ENCODE peak calls at places on chromosomes 4 and X, in eight cellular contexts. K is AG09319; V is dorsolateral prefrontal cortex; A is HTR-8/SVneo; S is activated CD4-positive, alpha-beta T cell treated with anti-CD3 and anti-CD28 coated beads for 4 hours; F is progenitor cell of endocrine pancreas; G is GM10248; H is RPMI7951. E is an unnamed sample.

GRCh38 chr4:72302981-72303704 is 265.9 kb downstream of the ADAMTS3 start:
- DNase-seq in V (no peak), A (peak; percentile 7), K (no peak), S (peak; percentile 25), F (peak; percentile 30), H (peak; percentile 38), G (peak; percentile 10), E (no peak)

GRCh38 chr4:186942745-186943606 is 219.3 kb upstream of the FAT1 start:
- DNase-seq in V (no peak), F (no peak), H (peak; percentile 45), G (no peak), K (no peak), A (no peak), S (no peak), E (peak; percentile 77)

GRCh38 chr4:55906999-55907398 is 41.7 kb upstream of the CEP135 start:
- DNase-seq in G (no peak), V (no peak), K (no peak), S (peak; percentile 11), A (no peak), H (peak; percentile 36), F (no peak), E (no peak)

GRCh38 chr4:33881176-33881575 is 2363.1 kb downstream of the ARAP2 start:
- DNase-seq in H (no peak), V (no peak), F (no peak), G (no peak), K (no peak), A (no peak), S (no peak), E (no peak)

GRCh38 chr4:37445023-37445422 is 200.5 kb downstream of the NWD2 start:
- DNase-seq in A (no peak), V (no peak), F (no peak), H (no peak), K (no peak), S (no peak), G (no peak), E (no peak)

GRCh38 chr4:42954925-42955669 is 62.6 kb downstream of the GRXCR1 start:
- DNase-seq in K (no peak), G (no peak), F (no peak), V (peak; percentile 47), S (no peak), A (no peak), H (no peak), E (no peak)

GRCh38 chrX:134484039-134484438 is 24.1 kb downstream of the HPRT1 start:
- DNase-seq in S (no peak), F (no peak), H (peak; percentile 42), V (no peak), G (no peak), A (no peak), K (no peak), E (peak; percentile 4)

GRCh38 chrX:37871626-37872302 is 24.4 kb upstream of the DYNLT3 start:
- DNase-seq in S (peak; percentile 1), A (peak; percentile 37), H (peak; percentile 91), K (peak; percentile 81), V (peak; percentile 52), F (no peak), G (no peak), E (no peak)

GRCh38 chrX:94751611-94752010 is 1077.6 kb downstream of the FAM133A start:
- DNase-seq in F (no peak), V (no peak), A (no peak), K (no peak), S (no peak), G (no peak), H (no peak), E (no peak)

GRCh38 chrX:106726485-106727437 is at the start of gene RNF128:
- DNase-seq in F (peak; percentile 44), A (no peak), K (no peak), V (peak; percentile 61), G (no peak), S (no peak), H (peak; percentile 42), E (peak; percentile 66)

GRCh38 chr4:123233409-123233808 is 163.2 kb upstream of the SPRY1 start:
- DNase-seq in A (no peak), H (no peak), K (no peak), S (no peak), G (no peak), F (no peak), V (no peak), E (no peak)

GRCh38 chr4:110840221-110840654 is 217.4 kb upstream of the PITX2 start:
- DNase-seq in A (peak; percentile 8), F (no peak), G (no peak), V (no peak), K (no peak), S (no peak), H (no peak), E (no peak)

GRCh38 chrX:18210470-18210869 is 10.2 kb downstream of the BEND2 start:
- DNase-seq in V (no peak), S (no peak), A (no peak), H (peak; percentile 3), G (no peak), K (no peak), F (no peak), E (peak; percentile 0)

GRCh38 chrX:19832186-19832965 is 55.0 kb downstream of the SH3KBP1 start:
- DNase-seq in V (peak; percentile 41), S (no peak), H (no peak), K (no peak), A (no peak), F (no peak), G (no peak), E (no peak)

GRCh38 chrX:150199803-150200202 is 163.3 kb upstream of the MAMLD1 start:
- DNase-seq in F (no peak), H (peak; percentile 52), S (no peak), K (no peak), A (no peak), G (no peak), V (no peak), E (no peak)

GRCh38 chrX:50615570-50616158 is 145.0 kb upstream of the DGKK start:
- DNase-seq in A (no peak), F (no peak), V (no peak), K (no peak), G (no peak), S (no peak), H (no peak), E (no peak)

GRCh38 chr4:7754565-7755262 is 184.9 kb downstream of the AFAP1 start:
- DNase-seq in A (no peak), S (no peak), K (no peak), H (no peak), F (no peak), G (no peak), V (no peak), E (no peak)

GRCh38 chr4:112213850-112214249 is 17.7 kb upstream of the AP1AR start:
- DNase-seq in V (no peak), G (no peak), H (peak; percentile 41), S (no peak), K (no peak), F (no peak), A (no peak), E (no peak)

GRCh38 chrX:92247076-92247475 is 467.9 kb downstream of the PCDH11X start:
- DNase-seq in V (no peak), S (no peak), K (no peak), A (no peak), G (no peak), F (no peak), H (no peak), E (no peak)

GRCh38 chr4:122221322-122221721 is 69.2 kb downstream of the BLTP1 start:
- DNase-seq in S (no peak), G (no peak), F (no peak), K (no peak), A (no peak), V (no peak), H (no peak), E (no peak)

GRCh38 chr4:55008166-55009056 is 117.0 kb downstream of the KDR start:
- DNase-seq in A (no peak), G (peak; percentile 22), V (no peak), H (peak; percentile 1), F (no peak), S (no peak), K (no peak), E (no peak)

GRCh38 chrX:154017766-154018517 is 1.8 kb downstream of the IRAK1 start:
- DNase-seq in A (no peak), G (no peak), S (no peak), H (no peak), V (no peak), K (no peak), F (no peak), E (no peak)

GRCh38 chr4:185513489-185514181 is 21.7 kb downstream of the PDLIM3 start:
- DNase-seq in A (no peak), H (no peak), F (no peak), S (no peak), G (no peak), V (no peak), K (no peak), E (no peak)

GRCh38 chr4:85733798-85734197 is 258.8 kb downstream of the ARHGAP24 start:
- DNase-seq in G (no peak), V (no peak), K (no peak), A (no peak), S (no peak), F (no peak), H (no peak), E (no peak)

GRCh38 chrX:55450259-55450658 is 1.7 kb upstream of the MAGEH1 start:
- DNase-seq in V (no peak), A (no peak), F (no peak), S (no peak), H (peak; percentile 16), G (no peak), K (no peak), E (no peak)

GRCh38 chrX:132292753-132293152 is 73.5 kb upstream of the RAP2C start:
- DNase-seq in S (peak; percentile 9), V (no peak), H (peak; percentile 41), K (peak; percentile 34), A (peak; percentile 3), F (no peak), G (peak; percentile 34), E (no peak)

GRCh38 chr4:176443646-176444409 is 124.1 kb downstream of the SPCS3 start:
- DNase-seq in K (no peak), S (no peak), G (no peak), A (no peak), F (no peak), H (peak; percentile 69), V (no peak), E (no peak)

GRCh38 chr4:41257901-41258300 is 1.2 kb downstream of the UCHL1 start:
- DNase-seq in K (no peak), S (no peak), H (no peak), V (no peak), G (no peak), A (no peak), F (no peak), E (no peak)

GRCh38 chr4:6582889-6583504 is 8.0 kb downstream of the MAN2B2 start:
- DNase-seq in V (no peak), K (no peak), G (no peak), S (no peak), A (no peak), F (no peak), H (peak; percentile 40), E (no peak)

GRCh38 chr4:17552427-17552826 is 24.6 kb upstream of the LAP3 start:
- DNase-seq in S (no peak), G (no peak), F (no peak), H (no peak), K (no peak), A (no peak), V (no peak), E (no peak)

GRCh38 chrX:38965883-38966282 is 164.6 kb downstream of the MID1IP1 start:
- DNase-seq in K (no peak), F (no peak), H (no peak), S (no peak), A (no peak), V (no peak), G (no peak), E (no peak)

GRCh38 chr4:43875655-43876054 is 573.0 kb downstream of the KCTD8 start:
- DNase-seq in H (no peak), G (no peak), A (no peak), F (no peak), S (no peak), V (no peak), K (no peak), E (no peak)

GRCh38 chrX:78104447-78105176 is 564 bp downstream of the PGK1 start:
- DNase-seq in V (no peak), G (peak; percentile 18), K (no peak), H (peak; percentile 68), F (no peak), S (peak; percentile 24), A (peak; percentile 29), E (no peak)

GRCh38 chr4:83767017-83767541 is 231.2 kb downstream of the GPAT3 start:
- DNase-seq in H (no peak), F (no peak), K (no peak), A (no peak), G (no peak), V (no peak), S (no peak), E (no peak)

E was measured in SHP77 treated with DMSO at 0.1 percent for 48 hours.